ENCODE peak calls at places on chromosomes 11 and 22, in four cellular contexts. Z is GM12878, B is HepG2, R is K562. K is an unnamed sample.

GRCh38 chr11:77074626-77075221 is 8.0 kb downstream of the CAPN5 start:
- DNase-seq in Z (no peak), B (no peak), R (no peak), K (no peak)

GRCh38 chr11:6745465-6746015 is 26.2 kb downstream of the OR2AG2 start:
- DNase-seq in Z (peak; percentile 66), B (no peak), R (peak; percentile 63), K (no peak)

GRCh38 chr11:75476716-75477613 is 44.0 kb upstream of the KLHL35 start:
- DNase-seq in Z (no peak), B (no peak), R (peak; percentile 21), K (no peak)

GRCh38 chr22:28231423-28231822 is 312.4 kb upstream of the PITPNB start:
- DNase-seq in Z (no peak), B (peak; percentile 82), R (no peak), K (peak; percentile 39)

GRCh38 chr22:26671317-26672059 is 14.1 kb downstream of the MIAT start:
- DNase-seq in Z (peak; percentile 73), B (no peak), R (no peak), K (no peak)

GRCh38 chr11:121762820-121763219 is 310.1 kb upstream of the SORL1-AS1 start:
- DNase-seq in Z (no peak), B (no peak), R (no peak), K (no peak)

GRCh38 chr22:50696799-50697561 is 24.4 kb downstream of the SHANK3 start:
- DNase-seq in Z (no peak), B (no peak), R (peak; percentile 8), K (peak; percentile 74)

GRCh38 chr11:117468888-117469287 is 141.2 kb downstream of the CEP164 start:
- DNase-seq in Z (no peak), B (no peak), R (peak; percentile 11), K (peak; percentile 31)

GRCh38 chr22:44409691-44410316 is 88.2 kb downstream of the RTL6 start:
- DNase-seq in Z (no peak), B (no peak), R (no peak), K (no peak)

GRCh38 chr11:20544536-20545237 is 54.7 kb upstream of the SLC6A5 start:
- DNase-seq in Z (no peak), B (no peak), R (no peak), K (no peak)

GRCh38 chr22:32333141-32333768 is 24.4 kb upstream of the RFPL3 start:
- DNase-seq in Z (no peak), B (no peak), R (no peak), K (no peak)

GRCh38 chr11:14148653-14149273 is 186.2 kb downstream of the SPON1 start:
- DNase-seq in Z (no peak), B (peak; percentile 16), R (peak; percentile 16), K (peak; percentile 28)

GRCh38 chr11:62712861-62713260 is 5.4 kb downstream of the GNG3 start:
- DNase-seq in Z (no peak), B (no peak), R (no peak), K (no peak)

GRCh38 chr11:119368121-119369034 is 13.1 kb downstream of the USP2 start:
- DNase-seq in Z (no peak), B (peak; percentile 93), R (peak; percentile 85), K (no peak)

GRCh38 chr22:46682011-46682731 is 55.9 kb downstream of the CERK start:
- DNase-seq in Z (no peak), B (no peak), R (no peak), K (no peak)

DNA sequence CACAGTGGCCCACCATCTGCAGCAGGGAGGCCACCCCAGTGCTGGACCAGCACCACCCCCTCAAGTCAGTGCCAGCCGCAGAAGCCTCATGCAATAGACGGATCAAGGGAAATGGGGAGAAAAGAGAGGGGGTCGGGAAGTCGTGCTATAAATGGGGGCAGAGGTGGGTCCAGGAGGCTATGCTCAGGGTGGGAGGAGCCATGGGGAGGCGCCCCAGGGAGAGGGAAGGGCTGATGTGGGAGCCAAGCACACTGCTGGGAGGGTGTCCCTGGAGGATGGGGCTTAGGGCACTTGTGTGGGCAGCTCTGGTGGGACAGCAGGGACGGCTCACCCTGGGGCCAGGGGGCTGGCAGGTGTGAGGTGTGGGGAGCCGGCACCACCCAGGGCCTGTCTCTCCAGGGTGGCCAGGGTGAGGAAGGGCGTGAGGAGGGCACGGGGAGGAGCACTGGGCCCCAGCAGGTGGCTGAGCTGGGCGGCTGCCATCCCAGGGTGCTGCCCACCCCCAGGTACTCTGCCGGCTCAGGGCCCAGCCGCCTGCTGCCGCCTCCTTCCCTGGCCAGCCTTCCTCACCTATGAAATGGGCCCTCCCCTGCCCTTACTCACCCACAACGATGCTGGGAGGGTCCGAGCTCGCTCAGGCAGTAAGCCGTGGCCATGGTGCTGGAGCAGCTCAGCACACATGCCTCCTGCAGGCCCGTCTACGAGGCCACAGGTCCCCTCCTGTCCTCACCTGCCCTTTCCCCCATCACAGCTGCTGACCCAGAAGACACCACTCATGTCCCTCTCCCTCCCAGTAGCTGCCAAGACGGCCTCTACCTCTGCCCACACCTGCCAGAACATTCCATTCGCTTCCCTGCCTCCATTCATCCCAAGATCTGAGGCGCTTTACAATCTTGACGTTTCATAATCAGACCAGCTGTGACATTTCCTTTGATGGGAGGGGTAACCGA is 17.9 kb downstream of the PHLDA2 start:
- DNase-seq in Z (no peak), B (no peak), R (no peak), K (no peak)
- TF ChIP-seq FOXM1 in Z (no peak), B (no peak), R (no peak), K (no peak)

DNA sequence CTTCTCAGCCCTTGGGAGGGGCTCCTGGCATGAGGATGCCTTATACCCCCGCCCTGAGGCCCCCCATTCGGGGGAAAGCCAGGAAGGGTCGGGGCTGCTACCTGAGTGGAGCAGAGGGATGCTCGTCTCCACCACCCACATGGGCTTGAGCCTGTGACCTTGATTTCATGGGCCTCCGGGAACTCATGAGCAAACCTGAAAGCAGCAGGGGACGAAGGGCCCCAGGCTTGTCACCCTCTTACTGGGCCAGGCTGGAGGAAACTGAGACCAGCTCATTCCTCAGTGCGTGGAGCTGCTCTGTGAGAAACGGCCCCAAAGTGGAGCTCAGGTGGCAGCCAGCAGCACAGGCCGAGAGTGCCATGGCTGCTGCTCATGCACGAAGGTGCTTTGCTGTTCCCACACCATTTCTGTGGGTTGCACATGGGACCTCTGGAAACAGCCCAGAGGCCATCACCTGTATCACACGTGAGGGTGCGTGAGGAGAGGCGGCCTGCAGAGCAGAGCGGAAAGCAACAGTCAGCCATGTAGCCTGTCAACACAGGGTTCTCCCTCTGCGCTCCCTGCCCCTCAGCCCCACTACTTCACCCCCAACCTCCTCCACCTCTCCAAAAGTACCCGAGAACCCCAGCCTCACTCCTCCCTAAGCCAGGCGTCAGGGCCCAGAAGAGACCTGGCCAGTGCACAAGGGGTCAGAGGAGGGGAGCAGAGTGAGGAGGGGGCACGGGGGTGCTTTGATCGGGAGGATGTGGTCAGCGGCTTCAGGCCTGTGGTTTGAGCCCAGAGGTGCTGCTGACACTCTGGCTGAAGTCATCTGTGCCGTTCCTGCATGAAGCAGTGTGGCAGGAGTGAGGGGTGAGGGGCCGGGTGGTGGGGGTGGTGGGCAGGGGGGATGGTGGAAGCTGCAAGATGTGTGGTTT is 14.2 kb upstream of the IL2RB start:
- DNase-seq in Z (peak; percentile 90), B (no peak), R (no peak), K (no peak)
- TF ChIP-seq TARDBP in Z (peak; percentile 56), B (no peak), R (no peak), K (no peak)

DNA sequence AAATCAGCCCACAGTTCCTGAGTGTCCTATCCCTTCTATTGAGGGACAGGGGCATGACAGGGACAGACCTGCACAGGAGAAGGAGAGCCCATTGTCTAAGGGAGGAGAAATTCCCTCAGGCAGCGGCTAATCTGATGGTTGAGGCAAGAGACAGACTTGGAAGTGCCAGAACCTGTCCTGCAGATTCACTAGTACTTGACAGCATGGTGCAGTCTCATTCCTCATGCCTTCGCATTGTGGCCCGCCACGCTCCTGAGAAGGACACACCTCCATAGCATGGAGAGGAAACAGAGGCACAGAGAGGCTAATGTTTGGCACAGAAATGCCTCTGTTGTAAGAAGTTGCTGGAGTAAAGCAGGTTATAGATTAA is 3.2 kb downstream of the P2RY6 start:
- DNase-seq in Z (no peak), B (no peak), R (no peak), K (no peak)
- TF ChIP-seq FOXM1 in Z (no peak), B (no peak), R (no peak), K (no peak)

GRCh38 chr22:40635008-40635939 is 1.2 kb downstream of the MRTFA start:
- DNase-seq in Z (no peak), B (no peak), R (no peak), K (no peak)

GRCh38 chr22:40634119-40634903 is 2.2 kb downstream of the MRTFA start:
- DNase-seq in Z (no peak), B (no peak), R (peak; percentile 41), K (no peak)

GRCh38 chr22:40636380-40637180 is at the start of gene MRTFA:
- DNase-seq in Z (peak; percentile 99), B (peak; percentile 98), R (peak; percentile 99), K (peak; percentile 99)

GRCh38 chr22:40637181-40638150 is 947 bp upstream of the MRTFA start:
- DNase-seq in Z (no peak), B (no peak), R (peak; percentile 42), K (peak; percentile 33)

GRCh38 chr22:40635940-40636379 is 559 bp downstream of the MRTFA start:
- DNase-seq in Z (no peak), B (no peak), R (no peak), K (no peak)
- TF ChIP-seq TARDBP in Z (no peak), B (no peak), R (no peak), K (no peak)

DNA sequence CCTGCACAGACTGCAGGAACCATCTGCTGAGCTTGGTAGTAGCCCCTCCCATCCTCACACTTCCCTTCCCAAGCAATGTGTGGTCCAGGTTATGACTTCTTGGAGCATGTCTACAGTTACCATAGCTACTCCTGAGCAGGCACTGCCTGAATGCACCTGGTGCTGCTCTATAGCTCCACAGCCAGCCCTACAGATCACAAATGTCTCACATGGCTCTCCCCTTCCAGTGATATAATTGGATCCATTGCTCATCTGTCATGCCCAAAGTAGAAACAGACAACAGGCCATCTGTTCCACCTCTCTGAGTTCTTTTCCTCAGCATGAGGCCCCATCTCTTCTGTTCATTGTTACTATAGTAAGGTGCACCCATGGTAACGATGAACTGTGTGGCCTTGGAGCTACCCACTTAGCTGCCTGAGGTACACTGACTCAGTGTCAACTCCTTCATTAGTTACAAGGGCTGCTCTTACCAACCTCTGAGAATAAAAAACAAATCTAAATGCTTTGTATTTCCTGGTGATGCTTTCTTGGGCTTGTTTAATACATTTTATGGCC is 320.3 kb upstream of the ZC3H12C start:
- DNase-seq in Z (no peak), B (no peak), R (no peak), K (no peak)
- TF ChIP-seq FOXM1 in Z (no peak), B (no peak), R (no peak), K (no peak)

GRCh38 chr11:13145461-13145860 is 132.1 kb upstream of the BMAL1 start:
- DNase-seq in Z (no peak), B (no peak), R (no peak), K (no peak)
- TF ChIP-seq TARDBP in Z (no peak), B (no peak), R (no peak), K (no peak)